ENCODE peak calls at places on chromosomes 5 and 9, in four cellular contexts. C is colonic mucosa; M is upper lobe of right lung; H is CD8-positive, alpha-beta T cell. Y is an unnamed sample. For H3K27me3, the result is how much of the 10 kb centered on the place peaks cover.

GRCh38 chr5:65625743-65626142 is 916 bp downstream of the SHLD3 start:
- DNase-seq in M (no peak), H (no peak), C (no peak), Y (no peak)

GRCh38 chr5:174723979-174724483 is 351 bp upstream of the MSX2 start:
- DNase-seq in H (no peak), M (no peak), C (no peak), Y (no peak)

GRCh38 chr5:41682641-41683040 is 172.2 kb upstream of the PLCXD3 start:
- DNase-seq in H (no peak), C (no peak), M (no peak), Y (no peak)

GRCh38 chr5:141941307-141941706 is 16.7 kb downstream of the PCDH12 start:
- DNase-seq in M (no peak), C (no peak), H (no peak), Y (no peak)

GRCh38 chr5:65954200-65954599 is 27.8 kb downstream of the ERBIN start:
- DNase-seq in H (no peak), C (no peak), M (no peak), Y (no peak)

GRCh38 chr5:112656456-112656855 is 81.2 kb upstream of the APC start:
- DNase-seq in H (no peak), C (no peak), M (no peak), Y (no peak)

GRCh38 chr5:95861221-95861857 is 38.8 kb upstream of the GLRX start:
- DNase-seq in M (peak), C (peak), H (no peak), Y (no peak)

GRCh38 chr5:137565450-137565849 is 66.3 kb upstream of the SPOCK1 start:
- DNase-seq in C (no peak), H (no peak), M (no peak), Y (no peak)

GRCh38 chr9:127835930-127836586 is 18.4 kb downstream of the ENG start:
- DNase-seq in C (no peak), M (peak), H (no peak), Y (no peak)

GRCh38 chr5:59180515-59180914 is 597.6 kb downstream of the RAB3C start:
- DNase-seq in H (no peak), C (no peak), M (no peak), Y (no peak)

GRCh38 chr5:7629559-7629958 is 221.4 kb downstream of the CFAP90 start:
- DNase-seq in C (no peak), M (no peak), H (no peak), Y (no peak)

GRCh38 chr5:145068696-145069095 is 766.4 kb downstream of the PRELID2 start:
- DNase-seq in C (no peak), H (no peak), M (no peak), Y (no peak)

GRCh38 chr5:17794829-17795228 is 160.6 kb downstream of the TAF11L14 start:
- DNase-seq in C (no peak), H (no peak), M (no peak), Y (no peak)

GRCh38 chr9:111839387-111839786 is 44.6 kb upstream of the SHOC1 start:
- DNase-seq in H (no peak), C (no peak), M (peak), Y (no peak)

GRCh38 chr5:94433393-94434149 is 184.8 kb downstream of the KIAA0825 start:
- DNase-seq in H (no peak), C (no peak), M (no peak), Y (no peak)

GRCh38 chr5:158410976-158411375 is 552.0 kb upstream of the CLINT1 start:
- DNase-seq in C (no peak), M (no peak), H (no peak), Y (no peak)

GRCh38 chr5:90983148-90983547 is 400.0 kb downstream of the ARRDC3 start:
- DNase-seq in C (no peak), M (no peak), H (no peak), Y (no peak)

GRCh38 chr5:139915274-139915673 is 119.7 kb downstream of the PSD2 start:
- DNase-seq in C (no peak), H (no peak), M (no peak), Y (no peak)

GRCh38 chr9:126236273-126236672 is 90.4 kb upstream of the MVB12B start:
- DNase-seq in H (no peak), M (no peak), C (no peak), Y (no peak)

GRCh38 chr5:34897646-34898045 is 17.7 kb downstream of the RAD1 start:
- DNase-seq in C (no peak), M (no peak), H (no peak), Y (no peak)

GRCh38 chr5:119356384-119357188 is 767 bp downstream of the TNFAIP8 start:
- DNase-seq in M (no peak), C (no peak), H (no peak), Y (no peak)

GRCh38 chr9:78707481-78707977 is 410.6 kb downstream of the PSAT1 start:
- DNase-seq in M (no peak), C (no peak), H (no peak), Y (no peak)

GRCh38 chr5:103375863-103376591 is 117.5 kb downstream of the MACIR start:
- DNase-seq in H (no peak), M (no peak), C (no peak), Y (no peak)

GRCh38 chr9:27117489-27118135 is 8.6 kb downstream of the TEK start:
- DNase-seq in M (peak), H (no peak), C (peak), Y (no peak)

GRCh38 chr5:135031146-135031812 is 2.7 kb downstream of the PITX1 start:
- DNase-seq in H (no peak), M (no peak), C (no peak), Y (no peak)

GRCh38 chr5:78065663-78066062 is 228.8 kb downstream of the AP3B1 start:
- DNase-seq in M (no peak), C (no peak), H (no peak), Y (no peak)

GRCh38 chr5:32708949-32709348 is 2.2 kb upstream of the NPR3 start:
- DNase-seq in C (no peak), H (no peak), M (no peak), Y (no peak)

GRCh38 chr9:98990181-98990870 is 46.6 kb downstream of the COL15A1 start:
- DNase-seq in M (no peak), C (no peak), H (peak), Y (no peak)

GRCh38 chr9:98992885-98993569 is 49.3 kb downstream of the COL15A1 start:
- DNase-seq in C (no peak), H (no peak), M (no peak), Y (no peak)

GRCh38 chr9:98986866-98987653 is 43.4 kb downstream of the COL15A1 start:
- DNase-seq in H (no peak), C (no peak), M (no peak), Y (no peak)

GRCh38 chr9:98991981-98992884 is 48.5 kb downstream of the COL15A1 start:
- DNase-seq in M (no peak), C (no peak), H (no peak), Y (no peak)

DNA sequence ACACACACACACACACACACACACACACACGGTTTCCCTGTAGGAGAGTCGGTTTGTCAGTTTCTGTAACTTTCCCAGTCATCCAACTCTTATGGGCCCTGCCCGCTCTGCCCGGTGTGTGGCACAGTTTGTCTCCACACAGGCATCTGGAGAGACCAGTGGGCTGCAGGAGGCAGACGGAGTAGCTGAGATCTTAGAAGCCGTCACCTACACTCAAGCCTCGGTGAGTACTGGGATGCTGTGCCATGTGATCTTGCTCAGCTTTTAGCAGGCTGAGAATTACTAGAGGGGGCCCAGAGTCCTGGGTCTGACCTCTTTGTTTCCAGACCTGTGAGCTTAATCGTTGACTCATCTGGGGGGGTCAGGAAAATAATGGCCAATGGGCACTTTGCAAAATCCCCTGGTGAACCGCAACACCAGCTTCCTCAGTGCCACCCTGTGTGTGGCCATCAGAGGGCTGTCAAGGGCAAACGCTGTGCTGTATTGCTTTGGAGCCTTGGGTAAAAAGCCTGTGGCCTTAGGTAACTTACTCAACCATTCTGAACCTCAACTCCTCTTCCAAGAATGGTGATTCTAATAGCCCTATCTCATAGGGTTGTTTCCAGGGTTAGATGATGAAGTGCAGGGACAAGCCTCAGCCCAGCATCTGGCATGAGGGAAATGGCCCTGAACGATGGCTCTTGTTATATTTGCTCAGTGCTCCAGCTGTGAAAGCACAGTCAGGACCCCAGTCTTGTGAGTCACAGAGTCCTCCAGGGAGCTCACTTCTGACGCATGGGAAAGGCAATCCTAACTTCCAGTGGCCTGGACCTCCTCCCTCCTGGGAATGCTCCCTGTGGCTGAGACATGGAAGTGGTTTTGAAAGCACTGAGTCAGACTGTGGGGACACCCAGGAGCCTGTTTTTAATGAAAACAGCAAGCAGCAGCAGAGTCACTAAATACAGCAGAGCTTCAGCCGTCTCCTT is 45.6 kb downstream of the COL15A1 start:
- DNase-seq in H (no peak), M (no peak), C (no peak), Y (no peak)
- TF ChIP-seq CTCF in H (no peak), M (no peak), C (no peak), Y (no peak)

DNA sequence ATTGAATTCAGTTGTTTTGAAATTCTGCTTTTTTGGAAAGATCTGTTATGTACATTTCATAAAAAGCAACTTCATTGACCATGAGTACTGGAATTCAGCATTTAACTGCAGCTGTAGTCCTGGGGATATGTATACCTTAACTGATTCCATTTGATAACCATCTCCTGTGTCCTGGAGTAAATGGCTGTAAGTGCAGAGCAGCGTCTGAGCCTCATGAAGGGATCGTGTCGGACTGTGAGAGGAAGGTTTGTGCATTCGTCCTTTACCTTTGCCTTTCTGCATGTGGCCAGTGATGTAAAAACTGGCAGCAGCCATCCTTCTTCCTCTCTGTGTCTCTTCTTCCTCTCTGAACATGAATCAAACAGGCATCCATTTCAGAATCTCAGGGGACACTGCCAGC is 287.2 kb downstream of the FANCC start:
- DNase-seq in H (no peak), C (no peak), M (no peak), Y (no peak)
- H3K27ac ChIP-seq in H (no peak), C (no peak), M (no peak), Y (no peak)

GRCh38 chr5:73442960-73443627 is 5.5 kb downstream of the FOXD1 start:
- DNase-seq in H (no peak), C (no peak), M (no peak), Y (no peak)
- H3K27me3 ChIP-seq in H (half or more), C (half or more), M (half or more), Y (half or more)

DNA sequence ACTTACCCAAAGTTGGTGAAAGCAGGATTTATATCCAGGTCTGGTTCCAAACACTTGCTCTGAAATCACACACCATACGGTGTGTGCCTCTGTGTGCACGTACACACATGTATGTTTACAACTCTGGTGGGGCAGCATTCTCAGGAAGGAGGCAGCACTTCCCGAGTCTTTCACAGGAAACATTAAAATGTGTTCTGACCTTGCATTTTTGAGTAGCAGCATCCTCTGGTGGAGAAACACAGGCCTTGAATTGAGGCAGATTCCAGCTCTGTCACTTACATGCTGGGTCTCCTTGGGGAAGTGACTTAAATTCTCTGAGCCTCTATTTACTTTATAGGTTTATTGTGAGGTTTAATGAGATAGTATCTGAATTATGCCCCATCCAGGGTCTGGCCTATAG is 126.4 kb downstream of the RGS3 start:
- DNase-seq in H (no peak), C (no peak), M (no peak), Y (no peak)
- TF ChIP-seq CTCF in H (peak), C (peak), M (peak), Y (peak)

GRCh38 chr5:1331861-1332405 is 13.0 kb downstream of the CLPTM1L start:
- DNase-seq in H (no peak), C (no peak), M (no peak), Y (no peak)
- H3K27ac ChIP-seq in H (no peak), C (no peak), M (no peak), Y (no peak)

GRCh38 chr9:121450241-121450640 is 49.4 kb downstream of the GGTA1 start:
- DNase-seq in M (no peak), H (no peak), C (peak), Y (no peak)
- H3K27me3 ChIP-seq in M (under half), H (under half), C (under half), Y (under half)

GRCh38 chr9:137035507-137035834 is 3.6 kb upstream of the FUT7 start:
- DNase-seq in M (no peak), H (no peak), C (no peak), Y (no peak)
- TF ChIP-seq CTCF in M (no peak), H (peak), C (no peak), Y (peak)

GRCh38 chr9:86405926-86406325 is 51.7 kb upstream of the TUT7 start:
- DNase-seq in H (no peak), C (no peak), M (no peak), Y (no peak)
- H3K27ac ChIP-seq in H (no peak), C (no peak), M (no peak), Y (no peak)

GRCh38 chr9:134552349-134552990 is 89.1 kb upstream of the COL5A1 start:
- DNase-seq in C (no peak), M (peak), H (no peak), Y (no peak)
- H3K27me3 ChIP-seq in C (under half), M (under half), H (under half), Y (under half)